ENCODE peak calls at places on chromosomes 1 and 21, in eight cellular contexts. N is SK-N-SH, L is neural crest cell, D is heart right ventricle, Q is Calu3, A is nephron progenitor cell, T is AG10803, J is choroid plexus epithelial cell. Y is an unnamed sample.
A peak's percentile ranks its signal among the peaks of the same experiment; 100 is the strongest.

GRCh38 chr1:6243993-6244392 is at the start of gene HES3:
- DNase-seq in N (no peak), L (no peak), D (no peak), Q (no peak), A (no peak), T (no peak), J (no peak), Y (no peak)

GRCh38 chr21:43345746-43346409 is 81.1 kb downstream of the SIK1 start:
- DNase-seq in N (no peak), L (no peak), D (no peak), Q (no peak), A (no peak), T (peak; percentile 47), J (peak; percentile 90), Y (peak; percentile 98)

GRCh38 chr1:171081220-171081993 is 9.3 kb upstream of the FMO3 start:
- DNase-seq in N (peak; percentile 1), L (no peak), D (no peak), Q (no peak), A (no peak), T (peak; percentile 66), J (peak; percentile 79), Y (no peak)

GRCh38 chr1:87141556-87141955 is 187.1 kb upstream of the LMO4 start:
- DNase-seq in N (no peak), L (no peak), D (no peak), Q (no peak), A (no peak), T (no peak), J (no peak), Y (no peak)

GRCh38 chr21:17738171-17738953 is 80.8 kb downstream of the C21orf91 start:
- DNase-seq in N (no peak), L (no peak), D (no peak), Q (peak; percentile 10), A (no peak), T (no peak), J (peak; percentile 53), Y (no peak)

GRCh38 chr1:202016022-202016624 is 5.7 kb downstream of the ELF3 start:
- DNase-seq in N (no peak), L (no peak), D (no peak), Q (peak; percentile 28), A (no peak), T (peak; percentile 45), J (peak; percentile 56), Y (no peak)

GRCh38 chr21:21971384-21971783 is 973.2 kb downstream of the NCAM2 start:
- DNase-seq in N (no peak), L (no peak), D (no peak), Q (no peak), A (no peak), T (no peak), J (peak; percentile 1), Y (no peak)

GRCh38 chr1:216830402-216830801 is 107.2 kb upstream of the ESRRG start:
- DNase-seq in N (no peak), L (no peak), D (no peak), Q (no peak), A (no peak), T (no peak), J (no peak), Y (no peak)

GRCh38 chr1:12057382-12057781 is 5.7 kb upstream of the TNFRSF8 start:
- DNase-seq in N (no peak), L (no peak), D (no peak), Q (no peak), A (no peak), T (no peak), J (peak; percentile 66), Y (no peak)

GRCh38 chr1:7539772-7540175 is 231.3 kb upstream of the VAMP3 start:
- DNase-seq in N (no peak), L (peak; percentile 31), D (no peak), Q (peak; percentile 62), A (peak; percentile 59), T (no peak), J (peak; percentile 52), Y (no peak)

GRCh38 chr1:227546055-227546454 is 17.3 kb upstream of the ZNF678 start:
- DNase-seq in N (no peak), L (no peak), D (no peak), Q (no peak), A (no peak), T (no peak), J (no peak), Y (no peak)

GRCh38 chr21:46099476-46099875 is 1.6 kb downstream of the COL6A2 start:
- DNase-seq in N (peak; percentile 47), L (no peak), D (peak; percentile 13), Q (no peak), A (no peak), T (peak; percentile 66), J (peak; percentile 52), Y (no peak)

GRCh38 chr1:85047472-85048295 is 616 bp downstream of the MCOLN3 start:
- DNase-seq in N (peak; percentile 58), L (peak; percentile 9), D (no peak), Q (peak; percentile 46), A (peak; percentile 66), T (no peak), J (no peak), Y (no peak)

GRCh38 chr1:27760411-27760810 is 12.6 kb upstream of the STX12 start:
- DNase-seq in N (no peak), L (no peak), D (no peak), Q (no peak), A (no peak), T (peak; percentile 11), J (no peak), Y (no peak)

GRCh38 chr1:143698016-143698415 is 273.8 kb downstream of the FAM72C start:
- DNase-seq in N (peak; percentile 71), L (no peak), D (peak; percentile 5), Q (peak; percentile 86), A (no peak), T (no peak), J (peak; percentile 7), Y (no peak)

GRCh38 chr1:228205526-228206436 is 2.1 kb upstream of the OBSCN start:
- DNase-seq in N (no peak), L (no peak), D (no peak), Q (no peak), A (no peak), T (no peak), J (no peak), Y (no peak)

GRCh38 chr21:15659768-15660423 is 69.9 kb upstream of the USP25 start:
- DNase-seq in N (no peak), L (no peak), D (no peak), Q (no peak), A (peak; percentile 12), T (peak; percentile 33), J (no peak), Y (no peak)

GRCh38 chr1:45895406-45895805 is 92.0 kb downstream of the MAST2 start:
- DNase-seq in N (no peak), L (no peak), D (no peak), Q (no peak), A (no peak), T (no peak), J (peak; percentile 20), Y (no peak)

GRCh38 chr21:36487641-36488307 is 7.9 kb upstream of the CLDN14 start:
- DNase-seq in N (no peak), L (no peak), D (no peak), Q (no peak), A (no peak), T (peak; percentile 40), J (peak; percentile 80), Y (no peak)

GRCh38 chr21:29521872-29522271 is 223.2 kb downstream of the BACH1 start:
- DNase-seq in N (no peak), L (no peak), D (no peak), Q (no peak), A (no peak), T (no peak), J (no peak), Y (no peak)

GRCh38 chr1:27109103-27109822 is 45.7 kb downstream of the SLC9A1 start:
- DNase-seq in N (no peak), L (no peak), D (no peak), Q (peak; percentile 45), A (peak; percentile 35), T (no peak), J (peak; percentile 23), Y (peak; percentile 56)

GRCh38 chr1:93917302-93917701 is 8.1 kb upstream of the GCLM start:
- DNase-seq in N (no peak), L (no peak), D (no peak), Q (no peak), A (no peak), T (no peak), J (no peak), Y (no peak)

GRCh38 chr21:45259206-45259795 is 28.4 kb downstream of the POFUT2 start:
- DNase-seq in N (peak; percentile 39), L (no peak), D (no peak), Q (no peak), A (no peak), T (no peak), J (peak; percentile 13), Y (no peak)

GRCh38 chr1:154478639-154479038 is 23.4 kb upstream of the TDRD10 start:
- DNase-seq in N (no peak), L (no peak), D (no peak), Q (peak; percentile 46), A (no peak), T (peak; percentile 23), J (peak; percentile 49), Y (no peak)

GRCh38 chr1:25167269-25168192 is 64.8 kb downstream of the SYF2 start:
- DNase-seq in N (no peak), L (peak; percentile 60), D (no peak), Q (peak; percentile 55), A (no peak), T (no peak), J (no peak), Y (no peak)

GRCh38 chr1:61301824-61302652 is 219.7 kb downstream of the NFIA start:
- DNase-seq in N (no peak), L (no peak), D (no peak), Q (no peak), A (no peak), T (peak; percentile 69), J (peak; percentile 91), Y (no peak)

GRCh38 chr1:56831874-56832693 is 12.9 kb upstream of the FYB2 start:
- DNase-seq in N (peak; percentile 68), L (peak; percentile 75), D (peak; percentile 60), Q (peak; percentile 77), A (peak; percentile 77), T (peak; percentile 97), J (peak; percentile 96), Y (no peak)

GRCh38 chr1:167720965-167721616 is 691 bp upstream of the MPZL1 start:
- DNase-seq in N (peak; percentile 42), L (peak; percentile 10), D (peak; percentile 37), Q (peak; percentile 52), A (no peak), T (peak; percentile 68), J (peak; percentile 76), Y (no peak)
- TF ChIP-seq CTCF in N (peak; percentile 52), L (peak; percentile 15), D (no peak), Q (peak; percentile 46), A (no peak), T (peak; percentile 68), J (peak; percentile 70), Y (no peak)

GRCh38 chr21:32687946-32688345 is 39.9 kb downstream of the SYNJ1 start:
- DNase-seq in N (no peak), L (no peak), D (no peak), Q (no peak), A (no peak), T (no peak), J (no peak), Y (no peak)
- TF ChIP-seq CTCF in N (peak; percentile 11), L (no peak), D (no peak), Q (no peak), A (no peak), T (no peak), J (peak; percentile 6), Y (no peak)

GRCh38 chr1:152003846-152004442 is 10.3 kb upstream of the S100A10 start:
- DNase-seq in N (no peak), L (no peak), D (no peak), Q (peak; percentile 46), A (no peak), T (no peak), J (no peak), Y (no peak)
- TF ChIP-seq CTCF in N (peak; percentile 10), L (no peak), D (no peak), Q (peak; percentile 21), A (no peak), T (peak; percentile 28), J (peak; percentile 36), Y (no peak)

GRCh38 chr1:194466706-194467105 is 1280.3 kb upstream of the B3GALT2 start:
- DNase-seq in N (no peak), L (no peak), D (no peak), Q (no peak), A (no peak), T (no peak), J (peak; percentile 4), Y (no peak)
- TF ChIP-seq CTCF in N (peak; percentile 49), L (peak; percentile 40), D (no peak), Q (peak; percentile 34), A (no peak), T (no peak), J (peak; percentile 45), Y (no peak)

Y was measured in CD14-positive monocyte.